ENCODE peak calls at places on chromosomes 16 and 17, in five cellular contexts. H, V, X, O and F are unnamed samples.

GRCh38 chr16:89195521-89196171 is 4.7 kb downstream of the SLC22A31 start:
- DNase-seq in H (no peak), V (no peak), X (no peak), O (no peak), F (peak; percentile 64)

GRCh38 chr17:49229805-49230600 is 584 bp downstream of the PHOSPHO1 start:
- DNase-seq in H (no peak), V (no peak), X (no peak), O (no peak), F (no peak)

GRCh38 chr16:54545890-54546476 is 259.4 kb upstream of the IRX3 start:
- DNase-seq in H (no peak), V (no peak), X (no peak), O (no peak), F (no peak)

GRCh38 chr17:15910791-15911190 is 34.1 kb upstream of the ADORA2B start:
- DNase-seq in H (no peak), V (no peak), X (no peak), O (no peak), F (no peak)

GRCh38 chr17:59371426-59372099 is 40.1 kb downstream of the YPEL2 start:
- DNase-seq in H (no peak), V (no peak), X (no peak), O (no peak), F (no peak)

GRCh38 chr16:51243836-51244483 is 92.9 kb upstream of the SALL1 start:
- DNase-seq in H (no peak), V (no peak), X (no peak), O (no peak), F (no peak)

GRCh38 chr16:9578459-9578858 is 487.0 kb downstream of the HAPSTR1 start:
- DNase-seq in H (no peak), V (no peak), X (no peak), O (no peak), F (no peak)

GRCh38 chr16:88676502-88677242 is 9.6 kb downstream of the SNAI3 start:
- DNase-seq in H (no peak), V (no peak), X (no peak), O (no peak), F (no peak)

GRCh38 chr17:1431631-1432104 is 24.4 kb downstream of the CRK start:
- DNase-seq in H (no peak), V (no peak), X (no peak), O (no peak), F (no peak)

GRCh38 chr16:53465606-53466290 is 31.5 kb downstream of the RBL2 start:
- DNase-seq in H (no peak), V (peak; percentile 58), X (no peak), O (no peak), F (no peak)

GRCh38 chr17:28384281-28385036 is 13.0 kb downstream of the SARM1 start:
- DNase-seq in H (peak; percentile 71), V (no peak), X (no peak), O (peak; percentile 28), F (peak; percentile 79)

GRCh38 chr16:83296505-83296904 is 511.3 kb upstream of the HSBP1 start:
- DNase-seq in H (no peak), V (no peak), X (no peak), O (no peak), F (no peak)

GRCh38 chr16:2520784-2521577 is 810 bp downstream of the AMDHD2 start:
- DNase-seq in H (no peak), V (no peak), X (no peak), O (no peak), F (no peak)

GRCh38 chr16:69223882-69224281 is 36.9 kb downstream of the SNTB2 start:
- DNase-seq in H (no peak), V (no peak), X (no peak), O (no peak), F (no peak)

GRCh38 chr17:1555618-1556471 is 6.7 kb downstream of the PITPNA start:
- DNase-seq in H (no peak), V (no peak), X (no peak), O (no peak), F (no peak)

GRCh38 chr16:84976644-84977400 is 34.5 kb downstream of the ZDHHC7 start:
- DNase-seq in H (no peak), V (no peak), X (no peak), O (no peak), F (peak; percentile 33)

GRCh38 chr17:9928601-9929341 is 23.7 kb upstream of the RCVRN start:
- DNase-seq in H (no peak), V (peak; percentile 61), X (peak; percentile 46), O (no peak), F (no peak)

GRCh38 chr16:67530013-67530939 is 1.6 kb downstream of the RIPOR1 start:
- DNase-seq in H (no peak), V (no peak), X (no peak), O (no peak), F (peak; percentile 93)

GRCh38 chr17:5557485-5557884 is 26.8 kb downstream of the NLRP1 start:
- DNase-seq in H (no peak), V (no peak), X (no peak), O (no peak), F (no peak)

GRCh38 chr16:5615868-5616642 is 518.5 kb upstream of the EEF2KMT start:
- DNase-seq in H (peak; percentile 52), V (no peak), X (peak; percentile 69), O (no peak), F (peak; percentile 62)

GRCh38 chr17:46061435-46061834 is 62.4 kb downstream of the STH start:
- DNase-seq in H (no peak), V (no peak), X (no peak), O (no peak), F (no peak)

GRCh38 chr17:36808181-36808661 is 129.1 kb upstream of the LHX1 start:
- DNase-seq in H (no peak), V (no peak), X (peak; percentile 54), O (no peak), F (no peak)

GRCh38 chr17:46190763-46191162 is 2.5 kb downstream of the KANSL1 start:
- DNase-seq in H (no peak), V (no peak), X (no peak), O (no peak), F (no peak)

GRCh38 chr16:58027341-58028167 is 2.0 kb downstream of the MMP15 start:
- DNase-seq in H (peak; percentile 30), V (no peak), X (peak; percentile 54), O (no peak), F (no peak)

GRCh38 chr16:66608241-66609138 is 4.0 kb downstream of the CMTM3 start:
- DNase-seq in H (no peak), V (peak; percentile 70), X (peak; percentile 74), O (peak; percentile 82), F (peak; percentile 88)

GRCh38 chr17:39548494-39548893 is 59.2 kb downstream of the NEUROD2 start:
- DNase-seq in H (no peak), V (no peak), X (no peak), O (no peak), F (no peak)

GRCh38 chr16:28891964-28892890 is 13.9 kb downstream of the ATP2A1 start:
- DNase-seq in H (no peak), V (no peak), X (no peak), O (no peak), F (no peak)

GRCh38 chr16:590165-590874 is 454 bp downstream of the RAB40C start:
- DNase-seq in H (no peak), V (no peak), X (no peak), O (no peak), F (no peak)

GRCh38 chr16:85353013-85353412 is 240.7 kb upstream of the CIBAR2 start:
- DNase-seq in H (no peak), V (no peak), X (no peak), O (no peak), F (no peak)

GRCh38 chr17:63699638-63700527 is at the start of gene LIMD2:
- DNase-seq in H (peak; percentile 32), V (no peak), X (peak; percentile 65), O (peak; percentile 56), F (no peak)

GRCh38 chr16:80824623-80825364 is 20.4 kb upstream of the CDYL2 start:
- DNase-seq in H (no peak), V (peak; percentile 32), X (peak; percentile 59), O (no peak), F (no peak)

GRCh38 chr16:3642397-3643094 is 11.9 kb upstream of the DNASE1 start:
- DNase-seq in H (no peak), V (no peak), X (no peak), O (no peak), F (no peak)

GRCh38 chr16:48687421-48688038 is 77.5 kb upstream of the N4BP1 start:
- DNase-seq in H (peak; percentile 36), V (peak; percentile 31), X (peak; percentile 70), O (no peak), F (no peak)

GRCh38 chr16:56632160-56632847 is at the start of gene MT1M:
- DNase-seq in H (no peak), V (no peak), X (no peak), O (no peak), F (no peak)

GRCh38 chr16:66171578-66171977 is 194.9 kb upstream of the CDH5 start:
- DNase-seq in H (no peak), V (no peak), X (no peak), O (no peak), F (no peak)

GRCh38 chr16:28918698-28919097 is 6.3 kb downstream of the RABEP2 start:
- DNase-seq in H (no peak), V (no peak), X (no peak), O (no peak), F (no peak)

GRCh38 chr17:78184311-78184710 is 2.5 kb downstream of the TK1 start:
- DNase-seq in H (no peak), V (no peak), X (no peak), O (no peak), F (no peak)